ENCODE peak calls at places on chromosome 11, in four cellular contexts. E is stimulated activated CD4-positive, alpha-beta T cell treated with anti-CD3 and anti-CD28 coated beads, Interleukin-2, amount 100 ng/mL, for 48 hours; H is CD8-positive, alpha-beta memory T cell; Y is activated CD4-positive, CD25-positive, alpha-beta regulatory T cell. S is an unnamed sample.

GRCh38 chr11:112734207-112734606 is 227.0 kb upstream of the NCAM1 start:
- DNase-seq in E (no peak), H (no peak), Y (no peak), S (no peak)

GRCh38 chr11:46719543-46720218 is 668 bp downstream of the F2 start:
- DNase-seq in E (no peak), H (no peak), Y (no peak), S (no peak)

GRCh38 chr11:64834723-64835615 is 9.5 kb downstream of the CDC42BPG start:
- DNase-seq in E (no peak), H (no peak), Y (no peak), S (no peak)

GRCh38 chr11:112249871-112250590 is 10.6 kb downstream of the PLET1 start:
- DNase-seq in E (no peak), H (no peak), Y (no peak), S (no peak)

GRCh38 chr11:122979103-122979814 is 2.4 kb downstream of the BSX start:
- DNase-seq in E (no peak), H (no peak), Y (no peak), S (no peak)

GRCh38 chr11:12512826-12513395 is 135.5 kb downstream of the PARVA start:
- DNase-seq in E (no peak), H (no peak), Y (no peak), S (no peak)

GRCh38 chr11:18907391-18907790 is 31.8 kb downstream of the MRGPRX1 start:
- DNase-seq in E (no peak), H (no peak), Y (no peak), S (no peak)

GRCh38 chr11:76613901-76614300 is 56.6 kb downstream of the LRRC32 start:
- DNase-seq in E (no peak), H (no peak), Y (no peak), S (no peak)

GRCh38 chr11:65442952-65443351 is 20.4 kb downstream of the NEAT1 start:
- DNase-seq in E (no peak), H (no peak), Y (no peak), S (no peak)

GRCh38 chr11:72239849-72240460 is 4.0 kb downstream of the PHOX2A start:
- DNase-seq in E (no peak), H (no peak), Y (no peak), S (no peak)

GRCh38 chr11:14554959-14555358 is 34.8 kb upstream of the PSMA1 start:
- DNase-seq in E (no peak), H (peak), Y (no peak), S (no peak)